ENCODE peak calls at places on chromosomes 5 and 9, in seven cellular contexts. F, P, L, V, G, O and X are unnamed samples.

GRCh38 chr5:969421-969839 is 39.2 kb upstream of the NKD2 start:
- DNase-seq in V (no peak), L (no peak), O (no peak), G (peak; percentile 92), F (peak; percentile 45), P (peak; percentile 96), X (no peak)

GRCh38 chr5:137935190-137935589 is 45.9 kb downstream of the PKD2L2 start:
- DNase-seq in P (no peak), V (no peak), G (no peak), F (no peak), O (no peak), L (no peak), X (no peak)

GRCh38 chr5:179163236-179164155 is 103.3 kb downstream of the ZNF354C start:
- DNase-seq in V (no peak), F (no peak), P (no peak), G (no peak), L (no peak), O (no peak), X (no peak)

GRCh38 chr9:21974542-21975409 is 19.4 kb downstream of the CDKN2A start:
- DNase-seq in F (no peak), L (peak; percentile 70), P (no peak), V (peak; percentile 69), O (peak; percentile 81), G (peak; percentile 75), X (no peak)

GRCh38 chr5:167964529-167964928 is 326.9 kb upstream of the WWC1 start:
- DNase-seq in O (no peak), L (no peak), F (no peak), P (no peak), V (peak; percentile 14), G (no peak), X (peak; percentile 33)

GRCh38 chr9:99682870-99683269 is 138.8 kb upstream of the NR4A3 start:
- DNase-seq in O (peak; percentile 14), G (no peak), F (no peak), P (no peak), L (no peak), V (no peak), X (no peak)

GRCh38 chr5:132059696-132060500 is 557 bp upstream of the IL3 start:
- DNase-seq in F (peak; percentile 24), G (no peak), O (peak; percentile 10), V (no peak), P (no peak), L (no peak), X (no peak)

GRCh38 chr5:80061005-80061404 is 25.9 kb downstream of the THBS4 start:
- DNase-seq in V (no peak), L (no peak), O (no peak), G (no peak), P (no peak), F (no peak), X (no peak)

GRCh38 chr5:68110264-68110663 is 105.3 kb upstream of the PIK3R1 start:
- DNase-seq in L (no peak), O (no peak), P (no peak), V (no peak), F (no peak), G (no peak), X (no peak)

GRCh38 chr9:27339661-27340295 is 42.8 kb upstream of the EQTN start:
- DNase-seq in L (no peak), V (no peak), G (no peak), P (no peak), F (no peak), O (no peak), X (no peak)

GRCh38 chr9:27335088-27335487 is 38.1 kb upstream of the EQTN start:
- DNase-seq in G (no peak), O (no peak), F (no peak), V (no peak), L (no peak), P (no peak), X (no peak)

GRCh38 chr9:27338527-27338903 is 41.6 kb upstream of the EQTN start:
- DNase-seq in O (no peak), V (no peak), F (no peak), G (no peak), P (no peak), L (no peak), X (no peak)

GRCh38 chr9:27336829-27337228 is 39.9 kb upstream of the EQTN start:
- DNase-seq in V (no peak), L (no peak), F (no peak), G (no peak), P (no peak), O (no peak), X (no peak)

GRCh38 chr9:27337833-27338526 is 41.0 kb upstream of the EQTN start:
- DNase-seq in G (no peak), F (no peak), O (peak; percentile 27), P (no peak), V (no peak), L (peak; percentile 22), X (no peak)
- TF ChIP-seq CTCF in G (no peak), F (no peak), O (no peak), P (no peak), V (no peak), L (no peak), X (no peak)

DNA sequence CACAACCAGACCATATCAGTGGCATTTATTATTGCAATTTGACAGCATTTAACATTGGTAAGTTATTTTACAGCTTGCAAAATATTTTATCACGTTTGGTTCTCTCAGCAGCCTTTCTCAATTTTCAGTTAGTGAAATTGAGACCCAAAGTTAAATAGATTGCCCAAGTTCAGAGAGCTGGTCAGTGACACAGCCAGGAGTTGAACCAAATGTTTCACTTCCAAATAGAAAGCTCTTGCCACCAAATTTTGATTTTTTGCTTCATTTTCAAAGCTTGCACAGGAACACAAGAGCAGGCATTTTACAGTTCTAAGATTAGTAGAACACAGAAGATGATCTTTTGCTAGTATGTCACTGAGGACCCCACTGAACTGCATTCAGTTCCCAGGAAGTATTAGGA is 271.5 kb upstream of the C9orf72 start:
- DNase-seq in G (no peak), V (no peak), O (no peak), F (no peak), L (no peak), P (no peak), X (no peak)
- TF ChIP-seq CTCF in G (no peak), V (no peak), O (no peak), F (no peak), L (no peak), P (no peak), X (no peak)

GRCh38 chr5:109775130-109775529 is 85.4 kb downstream of the MAN2A1 start:
- DNase-seq in G (no peak), L (no peak), P (no peak), F (no peak), V (no peak), O (no peak), X (no peak)
- TF ChIP-seq CTCF in G (no peak), L (no peak), P (no peak), F (no peak), V (no peak), O (no peak), X (no peak)

GRCh38 chr5:127399068-127399467 is 108.5 kb downstream of the MEGF10 start:
- DNase-seq in O (no peak), P (no peak), L (no peak), F (no peak), V (no peak), G (no peak), X (no peak)

GRCh38 chr5:127392762-127393161 is 102.2 kb downstream of the MEGF10 start:
- DNase-seq in G (no peak), O (no peak), F (no peak), V (no peak), L (no peak), P (no peak), X (no peak)

GRCh38 chr5:127398508-127398907 is 107.9 kb downstream of the MEGF10 start:
- DNase-seq in L (no peak), G (no peak), O (no peak), F (no peak), P (no peak), V (no peak), X (no peak)

GRCh38 chr5:127400524-127400923 is 109.9 kb downstream of the MEGF10 start:
- DNase-seq in L (no peak), O (no peak), F (no peak), V (no peak), P (no peak), G (no peak), X (no peak)

GRCh38 chr5:127396490-127397155 is 106.0 kb downstream of the MEGF10 start:
- DNase-seq in P (no peak), O (no peak), F (no peak), L (no peak), G (no peak), V (no peak), X (no peak)
- TF ChIP-seq CTCF in P (no peak), O (no peak), F (no peak), L (peak; percentile 16), G (no peak), V (no peak), X (no peak)